ENCODE peak calls at places on chromosomes 5 and 9, in six cellular contexts. M is esophagus squamous epithelium, E is endothelial cell, R is kidney epithelial cell, U is choroid plexus epithelial cell, A is IMR-90. H is an unnamed sample.
A peak's percentile ranks its signal among the peaks of the same experiment; 100 is the strongest.

GRCh38 chr9:26955222-26955903 is 849 bp upstream of the IFT74 start:
- DNase-seq in M (no peak), E (no peak), R (no peak), U (no peak), A (no peak), H (no peak)

GRCh38 chr5:87191645-87192044 is 76.0 kb upstream of the RASA1 start:
- DNase-seq in M (no peak), E (no peak), R (no peak), U (no peak), A (no peak), H (no peak)

GRCh38 chr5:134275822-134276221 is 49.9 kb upstream of the PPP2CA start:
- DNase-seq in M (no peak), E (no peak), R (peak; percentile 31), U (peak; percentile 50), A (peak; percentile 48), H (no peak)

GRCh38 chr9:106700676-106701075 is 162.3 kb upstream of the ZNF462 start:
- DNase-seq in M (no peak), E (no peak), R (no peak), U (peak; percentile 13), A (peak; percentile 10), H (no peak)

GRCh38 chr5:83450840-83451239 is 20.7 kb upstream of the VCAN start:
- DNase-seq in M (no peak), E (no peak), R (no peak), U (no peak), A (no peak), H (no peak)

GRCh38 chr5:130995254-130995515 is 169.9 kb downstream of the HINT1 start:
- DNase-seq in M (no peak), E (no peak), R (no peak), U (no peak), A (no peak), H (no peak)

GRCh38 chr9:109453210-109453842 is 44.8 kb downstream of the PTPN3 start:
- DNase-seq in M (no peak), E (no peak), R (no peak), U (peak; percentile 88), A (peak; percentile 81), H (no peak)

GRCh38 chr9:25648116-25648515 is 30.1 kb downstream of the TUSC1 start:
- DNase-seq in M (no peak), E (no peak), R (no peak), U (no peak), A (no peak), H (no peak)

GRCh38 chr5:141492168-141492885 is 3.4 kb downstream of the PCDHGC5 start:
- DNase-seq in M (no peak), E (no peak), R (no peak), U (no peak), A (no peak), H (no peak)

GRCh38 chr5:172170251-172170701 is 17.7 kb downstream of the STK10 start:
- DNase-seq in M (no peak), E (no peak), R (no peak), U (no peak), A (no peak), H (no peak)

GRCh38 chr5:137310051-137310730 is 188.9 kb downstream of the SPOCK1 start:
- DNase-seq in M (no peak), E (no peak), R (peak; percentile 83), U (peak; percentile 94), A (peak; percentile 93), H (no peak)

GRCh38 chr9:101495810-101496209 is 37.8 kb upstream of the RNF20 start:
- DNase-seq in M (no peak), E (no peak), R (no peak), U (peak; percentile 63), A (peak; percentile 78), H (no peak)

GRCh38 chr5:32157078-32157477 is 17.0 kb downstream of the GOLPH3 start:
- DNase-seq in M (no peak), E (no peak), R (no peak), U (no peak), A (no peak), H (no peak)

GRCh38 chr5:116746668-116747067 is 172.0 kb upstream of the SEMA6A start:
- DNase-seq in M (no peak), E (no peak), R (no peak), U (no peak), A (no peak), H (no peak)

GRCh38 chr5:66554211-66554610 is 42.0 kb upstream of the MAST4 start:
- DNase-seq in M (no peak), E (no peak), R (peak; percentile 77), U (peak; percentile 5), A (no peak), H (peak; percentile 72)

GRCh38 chr5:141757402-141757801 is 75.4 kb upstream of the ARAP3 start:
- DNase-seq in M (no peak), E (peak; percentile 57), R (no peak), U (peak; percentile 55), A (peak; percentile 41), H (no peak)

GRCh38 chr5:113020461-113021273 is 44.1 kb downstream of the DCP2 start:
- DNase-seq in M (no peak), E (no peak), R (peak; percentile 74), U (peak; percentile 82), A (peak; percentile 87), H (no peak)

GRCh38 chr5:160183075-160183474 is 46.2 kb upstream of the FABP6 start:
- DNase-seq in M (no peak), E (no peak), R (no peak), U (no peak), A (peak; percentile 8), H (no peak)

GRCh38 chr9:134210908-134211810 is 46.8 kb upstream of the RNU6ATAC start:
- DNase-seq in M (no peak), E (no peak), R (no peak), U (no peak), A (no peak), H (no peak)

GRCh38 chr5:137741718-137742117 is 5.8 kb upstream of the KLHL3 start:
- DNase-seq in M (no peak), E (no peak), R (no peak), U (no peak), A (no peak), H (no peak)

GRCh38 chr5:170388240-170388639 is 927 bp downstream of the KCNMB1 start:
- DNase-seq in M (no peak), E (no peak), R (no peak), U (no peak), A (no peak), H (no peak)

DNA sequence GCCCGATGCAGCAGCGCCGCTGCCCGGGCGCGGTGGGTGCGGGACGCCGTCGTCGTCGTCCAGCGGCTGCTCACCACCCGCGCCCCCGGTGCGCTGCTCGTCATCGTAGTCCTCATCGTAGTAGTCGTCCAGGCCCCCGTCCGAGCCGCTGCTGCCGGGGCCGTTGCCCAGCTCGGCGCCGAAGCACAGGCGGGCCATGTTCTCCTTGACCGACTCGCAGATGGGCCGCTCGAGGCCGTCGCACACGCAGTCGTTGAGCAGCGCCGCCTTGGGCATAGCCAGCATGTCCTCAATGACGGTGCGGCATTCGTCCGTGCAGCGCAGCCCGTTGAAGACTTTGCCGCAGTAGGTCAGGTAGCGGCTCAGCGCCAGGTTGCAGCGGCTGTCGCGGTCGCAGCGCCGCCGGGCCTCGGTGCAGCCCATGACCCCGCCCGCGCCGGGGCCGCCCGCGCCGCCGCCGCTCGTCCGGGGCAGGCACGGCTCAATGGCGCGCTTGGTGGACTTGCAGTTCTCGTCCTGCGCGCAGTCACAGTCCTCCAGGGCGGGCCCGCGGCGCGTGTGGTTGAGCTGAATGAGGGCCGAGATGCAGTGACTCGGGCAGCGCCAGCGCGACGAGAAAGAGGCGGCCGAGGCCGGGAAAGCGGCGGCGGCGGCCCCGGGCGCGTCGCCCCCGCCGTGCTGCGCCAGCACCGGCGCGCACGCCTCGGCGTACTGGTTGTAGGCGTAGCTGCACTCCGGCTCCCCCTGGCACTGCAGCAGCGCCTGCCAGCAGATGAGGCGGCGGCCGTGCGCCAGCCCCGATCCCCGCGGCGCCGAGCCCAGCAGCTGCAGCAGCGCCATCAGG is 1.2 kb downstream of the GAS1 start:
- DNase-seq in M (peak; percentile 22), E (peak; percentile 72), R (no peak), U (peak; percentile 76), A (peak; percentile 75), H (peak; percentile 74)
- TF ChIP-seq CTCF in M (peak; percentile 35), E (no peak), R (no peak), U (no peak), A (peak; percentile 48), H (no peak)

GRCh38 chr9:137295313-137296213 is 6.5 kb downstream of the NRARP start:
- DNase-seq in M (no peak), E (peak; percentile 84), R (no peak), U (peak; percentile 17), A (no peak), H (no peak)
- TF ChIP-seq CTCF in M (peak; percentile 94), E (peak; percentile 76), R (no peak), U (peak; percentile 33), A (peak; percentile 71), H (peak; percentile 78)

GRCh38 chr5:127936439-127936972 is 147.1 kb upstream of the SLC12A2 start:
- DNase-seq in M (no peak), E (no peak), R (no peak), U (no peak), A (no peak), H (no peak)

GRCh38 chr5:127931396-127931795 is 152.2 kb upstream of the SLC12A2 start:
- DNase-seq in M (no peak), E (no peak), R (no peak), U (no peak), A (no peak), H (no peak)

GRCh38 chr5:127935398-127935797 is 148.2 kb upstream of the SLC12A2 start:
- DNase-seq in M (no peak), E (no peak), R (no peak), U (peak; percentile 17), A (no peak), H (no peak)

GRCh38 chr5:127933348-127933747 is 150.2 kb upstream of the SLC12A2 start:
- DNase-seq in M (no peak), E (no peak), R (no peak), U (no peak), A (no peak), H (no peak)

GRCh38 chr5:127934791-127935256 is 148.7 kb upstream of the SLC12A2 start:
- DNase-seq in M (no peak), E (no peak), R (peak; percentile 97), U (peak; percentile 65), A (peak; percentile 63), H (no peak)
- TF ChIP-seq CTCF in M (no peak), E (no peak), R (peak; percentile 12), U (peak; percentile 8), A (peak; percentile 9), H (no peak)

GRCh38 chr5:10145922-10146321 is 103.8 kb downstream of the ATPSCKMT start:
- DNase-seq in M (no peak), E (no peak), R (no peak), U (peak; percentile 82), A (peak; percentile 66), H (no peak)
- TF ChIP-seq CTCF in M (peak; percentile 46), E (no peak), R (no peak), U (peak; percentile 63), A (peak; percentile 55), H (peak; percentile 26)

DNA sequence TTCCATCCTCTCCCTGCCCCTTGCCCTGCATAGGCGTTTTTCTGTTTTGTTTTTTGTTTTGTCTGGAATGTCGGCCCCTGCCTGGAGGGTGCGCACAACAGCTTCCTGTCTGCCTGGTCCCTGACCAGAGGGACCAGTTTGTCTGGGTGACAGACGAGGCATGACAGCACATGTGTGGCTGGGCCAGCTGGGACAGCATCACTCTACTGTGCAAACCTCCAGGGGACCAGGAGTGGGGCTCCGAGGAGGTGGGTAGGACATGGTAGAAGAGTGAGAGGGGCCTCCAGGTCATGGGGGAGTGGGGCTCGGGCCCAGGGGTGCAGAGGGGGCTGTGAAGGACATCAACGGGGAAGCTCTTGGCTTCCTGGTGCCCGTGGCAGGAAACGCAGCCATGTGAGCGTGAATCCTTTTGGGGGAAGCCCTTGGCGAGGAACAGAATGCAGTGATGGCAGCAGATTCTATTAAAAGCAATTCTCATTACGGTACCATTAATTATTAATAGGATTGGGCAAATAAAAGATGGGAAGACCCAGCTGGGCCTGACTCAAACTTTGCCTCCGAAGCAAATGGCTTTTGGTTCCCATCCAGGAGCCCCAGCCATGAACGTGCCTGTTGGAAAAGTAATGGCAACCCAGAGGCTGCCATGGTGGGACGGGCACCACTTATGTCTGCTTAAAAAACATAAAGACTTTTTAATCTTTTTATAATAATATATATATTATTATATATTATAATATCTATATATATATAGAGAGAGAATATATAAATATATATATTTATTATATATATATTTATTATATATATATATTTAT is 184.4 kb upstream of the IER5L start:
- DNase-seq in M (no peak), E (no peak), R (peak; percentile 41), U (no peak), A (no peak), H (no peak)
- TF ChIP-seq CTCF in M (peak; percentile 37), E (no peak), R (no peak), U (peak; percentile 3), A (no peak), H (no peak)

H was measured in Peyer's patch.